ENCODE peak calls at places on chromosomes 5 and 9, in eight cellular contexts. D, Y, L, Q, S, H, G and P are unnamed samples.

GRCh38 chr9:127580371-127580770 is 31.7 kb upstream of the STXBP1 start:
- DNase-seq in L (no peak), Y (no peak), S (no peak), D (no peak), H (no peak), Q (no peak), G (no peak), P (no peak)

GRCh38 chr5:58201922-58202648 is 257.8 kb downstream of the PLK2 start:
- DNase-seq in Y (no peak), D (no peak), Q (no peak), L (no peak), H (no peak), G (no peak), S (no peak), P (no peak)

GRCh38 chr5:152142845-152143469 is 218.3 kb upstream of the GLRA1 start:
- DNase-seq in G (peak; percentile 67), H (peak; percentile 41), Q (peak; percentile 29), L (peak; percentile 18), S (peak; percentile 81), D (no peak), Y (peak; percentile 46), P (no peak)

GRCh38 chr5:10573487-10574145 is 9.7 kb downstream of the ANKRD33B start:
- DNase-seq in D (no peak), G (no peak), L (no peak), Y (no peak), S (no peak), Q (no peak), H (no peak), P (no peak)

GRCh38 chr9:92781902-92782301 is 17.3 kb upstream of the BICD2 start:
- DNase-seq in Q (no peak), G (no peak), S (no peak), L (no peak), Y (peak; percentile 100), D (no peak), H (no peak), P (no peak)

GRCh38 chr5:168047669-168048111 is 243.8 kb upstream of the WWC1 start:
- DNase-seq in H (no peak), G (no peak), L (no peak), Y (no peak), Q (no peak), D (no peak), S (no peak), P (no peak)

GRCh38 chr5:157172408-157172807 is 6.3 kb upstream of the GARIN3 start:
- DNase-seq in G (no peak), L (no peak), Q (peak; percentile 60), Y (no peak), S (no peak), D (no peak), H (no peak), P (no peak)

GRCh38 chr5:136106351-136106750 is 26.3 kb upstream of the SMAD5 start:
- DNase-seq in H (no peak), S (no peak), G (no peak), D (no peak), Q (no peak), L (no peak), Y (no peak), P (no peak)

GRCh38 chr5:5432020-5432707 is 9.7 kb downstream of the ICE1 start:
- DNase-seq in G (no peak), D (no peak), L (no peak), S (no peak), H (no peak), Q (no peak), Y (peak; percentile 50), P (no peak)

GRCh38 chr9:89564257-89564878 is 40.4 kb upstream of the GADD45G start:
- DNase-seq in H (no peak), L (no peak), Q (no peak), G (no peak), S (no peak), Y (no peak), D (no peak), P (no peak)

GRCh38 chr9:12851331-12851730 is 76.5 kb downstream of the LURAP1L start:
- DNase-seq in Q (no peak), G (no peak), S (no peak), Y (no peak), H (no peak), L (no peak), D (no peak), P (no peak)

DNA sequence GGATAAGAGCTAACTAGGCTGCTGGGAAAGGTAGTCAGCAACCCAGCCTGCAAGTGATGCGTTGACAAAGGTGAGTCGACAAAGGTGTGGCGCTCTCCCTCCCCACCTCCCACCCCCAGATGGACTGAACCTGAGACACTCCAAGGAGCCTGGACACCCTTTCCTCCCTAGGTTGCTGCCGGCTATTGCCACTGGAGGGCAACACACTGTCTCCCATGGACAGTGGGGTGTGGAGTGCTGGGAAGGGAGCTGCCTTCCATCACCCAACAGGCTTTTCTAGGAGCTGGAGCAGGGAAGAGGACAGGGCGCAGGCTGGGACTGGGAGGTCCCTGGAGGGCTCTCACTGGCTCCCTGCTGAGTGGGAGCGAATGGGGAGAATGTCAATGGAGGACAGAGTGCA is 75.4 kb upstream of the ARAP3 start:
- DNase-seq in G (no peak), D (no peak), S (no peak), Y (peak; percentile 57), Q (no peak), L (no peak), H (no peak), P (no peak)
- H3K27me3 ChIP-seq in G (peaks cover 45% of the 10 kb centered on the region), D (peaks cover 83% of the 10 kb centered on the region), S (no peaks in the 10 kb centered on the region), Y (peaks cover 27% of the 10 kb centered on the region), Q (no peaks in the 10 kb centered on the region), L (no peaks in the 10 kb centered on the region), H (no peaks in the 10 kb centered on the region), P (no peaks in the 10 kb centered on the region)

GRCh38 chr9:970310-971002 is 6.0 kb upstream of the DMRT3 start:
- DNase-seq in Q (no peak), Y (no peak), D (no peak), L (no peak), H (no peak), G (no peak), S (no peak), P (no peak)

GRCh38 chr9:969310-969692 is 7.2 kb upstream of the DMRT3 start:
- DNase-seq in S (no peak), Q (no peak), Y (no peak), H (no peak), D (no peak), L (no peak), G (no peak), P (no peak)

GRCh38 chr9:967851-968641 is 8.4 kb upstream of the DMRT3 start:
- DNase-seq in H (no peak), Q (no peak), L (no peak), Y (no peak), D (no peak), S (no peak), G (no peak), P (no peak)

GRCh38 chr9:971901-972511 is 4.4 kb upstream of the DMRT3 start:
- DNase-seq in L (no peak), D (no peak), S (no peak), G (no peak), H (no peak), Y (no peak), Q (no peak), P (no peak)

DNA sequence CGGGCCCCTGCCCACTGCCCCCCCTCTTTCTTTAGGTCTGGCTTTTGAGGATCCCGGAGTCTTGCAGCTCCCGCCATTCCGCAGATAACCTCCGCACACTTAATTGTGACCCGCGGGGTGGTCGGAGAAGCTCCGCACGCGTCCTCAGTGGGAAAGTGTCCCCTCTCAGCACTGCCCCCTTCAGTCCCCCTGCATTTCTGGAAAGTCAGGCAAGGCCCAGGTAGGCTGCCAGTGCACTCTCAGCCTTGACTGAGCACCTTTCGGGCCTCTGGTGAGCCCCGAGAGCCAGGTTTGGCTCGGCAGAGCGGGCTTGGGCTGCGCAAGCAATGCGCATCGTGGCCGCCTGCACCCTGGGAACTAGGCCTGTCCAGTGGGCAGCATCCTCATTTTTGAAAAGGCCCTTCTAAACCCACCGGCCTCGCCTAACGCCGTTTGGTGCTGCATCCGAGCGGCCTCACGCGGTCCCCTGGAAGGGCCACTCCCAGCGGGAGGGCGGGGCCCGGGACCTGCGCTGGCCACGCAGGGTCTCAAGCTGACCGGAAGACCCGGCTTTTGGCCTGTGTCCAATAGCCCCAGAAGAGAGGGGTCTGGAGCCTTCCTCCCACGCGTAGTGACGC is 6.7 kb upstream of the DMRT3 start:
- DNase-seq in S (no peak), H (no peak), L (no peak), G (no peak), Q (no peak), Y (no peak), D (no peak), P (no peak)
- H3K27me3 ChIP-seq in S (no peaks in the 10 kb centered on the region), H (peaks cover 73% of the 10 kb centered on the region), L (no peaks in the 10 kb centered on the region), G (peaks cover 76% of the 10 kb centered on the region), Q (peaks cover 3% of the 10 kb centered on the region), Y (peaks cover 8% of the 10 kb centered on the region), D (peaks cover 100% of the 10 kb centered on the region), P (peaks cover 100% of the 10 kb centered on the region)

DNA sequence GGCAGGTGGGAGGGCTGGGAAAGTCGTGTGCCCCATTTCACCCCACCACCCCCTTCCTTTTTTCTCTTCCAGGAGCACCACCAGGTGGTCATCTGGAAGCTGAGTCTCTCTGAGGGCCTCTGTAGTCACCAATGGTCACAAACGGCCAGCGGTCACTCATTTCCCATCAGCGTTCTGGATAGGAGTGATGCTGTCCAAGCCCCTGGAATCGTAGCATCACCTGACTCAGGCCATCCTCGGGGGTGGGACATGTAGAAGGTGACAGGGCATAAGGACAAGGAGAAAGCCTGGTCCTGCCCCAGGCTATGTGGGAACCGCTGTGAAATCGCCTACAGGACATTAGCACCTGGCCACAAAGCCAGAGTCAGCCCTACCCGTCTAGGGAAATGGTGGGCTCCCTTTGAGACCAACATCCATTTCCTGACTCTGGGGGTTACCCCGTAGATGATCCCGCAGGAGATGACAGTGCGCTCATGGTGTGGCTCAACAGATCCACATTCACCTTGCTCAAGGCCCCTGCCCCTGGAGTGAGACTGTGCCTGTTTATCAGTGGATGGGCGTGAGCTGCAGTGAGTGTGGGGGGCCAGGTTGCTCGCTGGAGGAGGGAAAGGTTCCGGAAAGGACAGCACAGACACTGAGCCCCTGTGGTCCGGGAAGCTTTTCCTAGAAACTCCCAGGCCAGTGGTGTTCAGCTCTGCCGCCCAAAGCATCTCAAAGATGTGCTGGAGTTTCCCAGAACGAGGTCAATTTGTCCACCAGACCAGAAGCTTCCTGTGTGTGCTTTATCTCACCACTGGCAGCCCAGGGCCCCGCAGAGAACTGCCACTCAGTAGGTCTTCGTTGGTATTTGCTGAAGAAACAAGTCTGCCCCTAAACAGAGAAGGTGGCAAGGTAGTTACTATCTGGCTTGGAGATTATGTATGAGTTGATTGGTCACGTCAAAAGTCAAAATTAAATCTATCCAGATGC is 61.1 kb upstream of the UNC5A start:
- DNase-seq in L (no peak), D (peak; percentile 29), Q (peak; percentile 12), H (no peak), S (peak; percentile 46), G (no peak), Y (no peak), P (no peak)
- H3K27me3 ChIP-seq in L (no peaks in the 10 kb centered on the region), D (peaks cover 82% of the 10 kb centered on the region), Q (no peaks in the 10 kb centered on the region), H (peaks cover 3% of the 10 kb centered on the region), S (no peaks in the 10 kb centered on the region), G (peaks cover 62% of the 10 kb centered on the region), Y (peaks cover 6% of the 10 kb centered on the region), P (no peaks in the 10 kb centered on the region)

DNA sequence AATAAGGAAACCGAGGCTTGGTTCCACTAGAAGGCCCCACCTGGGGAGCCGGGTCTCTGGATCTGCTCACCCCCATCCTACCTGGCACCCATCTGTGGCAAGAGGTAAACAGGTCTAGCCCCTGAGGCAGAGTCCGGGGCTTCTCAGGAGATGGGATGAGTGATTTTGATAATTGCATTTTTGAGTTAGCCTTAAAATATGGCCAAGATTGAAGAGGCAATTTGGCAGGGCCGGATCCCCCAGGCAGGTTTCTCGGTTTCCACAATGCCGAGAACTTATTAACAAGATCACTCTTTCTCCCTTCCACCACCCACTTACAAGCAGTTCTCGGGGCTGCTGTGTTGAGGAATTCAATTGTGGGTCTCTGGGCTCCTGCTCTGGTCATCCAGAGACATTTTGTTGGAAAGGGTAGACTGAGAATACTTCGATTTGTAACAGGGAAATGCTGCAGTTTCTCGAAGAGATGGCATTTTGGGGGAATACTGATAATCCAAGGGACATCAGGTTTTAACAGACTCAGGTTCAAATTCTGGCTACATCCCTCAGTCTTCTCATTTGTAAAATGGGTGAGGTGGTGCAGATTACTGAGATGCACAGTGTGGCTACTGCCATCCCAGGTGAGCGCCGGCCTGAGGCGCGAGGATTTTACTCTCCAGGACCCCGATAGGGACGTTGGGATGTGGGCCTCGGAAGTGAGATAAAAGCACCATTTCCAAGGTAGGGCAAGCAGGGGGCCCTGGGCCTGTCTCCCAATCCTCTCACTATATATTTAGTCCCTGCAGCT is 194.2 kb downstream of the CDK5RAP2 start:
- DNase-seq in L (no peak), D (no peak), Y (no peak), G (peak; percentile 29), S (no peak), H (no peak), Q (no peak), P (no peak)
- H3K27me3 ChIP-seq in L (no peaks in the 10 kb centered on the region), D (no peaks in the 10 kb centered on the region), Y (no peaks in the 10 kb centered on the region), G (no peaks in the 10 kb centered on the region), S (no peaks in the 10 kb centered on the region), H (no peaks in the 10 kb centered on the region), Q (no peaks in the 10 kb centered on the region), P (no peaks in the 10 kb centered on the region)